ENCODE peak calls at places on chromosomes 3 and 15, in five cellular contexts. E is uterus, G is PC-3, N is A549, O is Calu3. T is an unnamed sample.

GRCh38 chr3:126270145-126270811 is 86.9 kb downstream of the KLF15 start:
- DNase-seq in G (no peak), E (peak), N (no peak), O (peak), T (no peak)

GRCh38 chr3:69738291-69738690 is 973 bp upstream of the MITF start:
- DNase-seq in N (no peak), O (no peak), E (no peak), G (peak), T (no peak)

GRCh38 chr15:90959028-90959595 is 4.4 kb downstream of the RCCD1 start:
- DNase-seq in G (no peak), N (no peak), O (no peak), E (no peak), T (no peak)

GRCh38 chr15:25501828-25502446 is 63.1 kb upstream of the UBE3A start:
- DNase-seq in G (peak), O (no peak), N (peak), E (no peak), T (peak)

GRCh38 chr15:58115692-58116091 is 22.5 kb upstream of the AQP9 start:
- DNase-seq in O (no peak), G (peak), E (no peak), N (peak), T (peak)

GRCh38 chr15:97652700-97653167 is 307.8 kb upstream of the ARRDC4 start:
- DNase-seq in E (no peak), G (no peak), N (no peak), O (no peak), T (peak)

GRCh38 chr15:82641129-82641798 is 5.9 kb downstream of the CPEB1 start:
- DNase-seq in O (no peak), G (no peak), E (no peak), N (no peak), T (no peak)

GRCh38 chr3:140188285-140188684 is 253.3 kb downstream of the CLSTN2 start:
- DNase-seq in G (no peak), O (no peak), N (no peak), E (no peak), T (no peak)

GRCh38 chr3:42876401-42876800 is 722 bp upstream of the CYP8B1 start:
- DNase-seq in G (no peak), O (no peak), E (no peak), N (no peak), T (no peak)

GRCh38 chr3:173747427-173747826 is 349.9 kb downstream of the NLGN1 start:
- DNase-seq in G (peak), O (no peak), N (no peak), E (no peak), T (no peak)

GRCh38 chr15:65862682-65863081 is 6.6 kb upstream of the RAB11A start:
- DNase-seq in E (no peak), G (peak), O (peak), N (peak), T (peak)

GRCh38 chr15:73026496-73027054 is 25.7 kb upstream of the NEO1 start:
- DNase-seq in E (no peak), G (no peak), O (no peak), N (no peak), T (no peak)

GRCh38 chr15:68348601-68349000 is 71.1 kb downstream of the FEM1B start:
- DNase-seq in N (no peak), G (no peak), O (no peak), E (no peak), T (no peak)

GRCh38 chr15:68347392-68347791 is 69.8 kb downstream of the FEM1B start:
- DNase-seq in G (no peak), N (no peak), O (no peak), E (no peak), T (no peak)

GRCh38 chr15:68346986-68347385 is 69.4 kb downstream of the FEM1B start:
- DNase-seq in G (no peak), O (peak), N (no peak), E (no peak), T (no peak)

GRCh38 chr15:68348064-68348463 is 70.5 kb downstream of the FEM1B start:
- DNase-seq in N (no peak), E (no peak), O (no peak), G (no peak), T (no peak)

DNA sequence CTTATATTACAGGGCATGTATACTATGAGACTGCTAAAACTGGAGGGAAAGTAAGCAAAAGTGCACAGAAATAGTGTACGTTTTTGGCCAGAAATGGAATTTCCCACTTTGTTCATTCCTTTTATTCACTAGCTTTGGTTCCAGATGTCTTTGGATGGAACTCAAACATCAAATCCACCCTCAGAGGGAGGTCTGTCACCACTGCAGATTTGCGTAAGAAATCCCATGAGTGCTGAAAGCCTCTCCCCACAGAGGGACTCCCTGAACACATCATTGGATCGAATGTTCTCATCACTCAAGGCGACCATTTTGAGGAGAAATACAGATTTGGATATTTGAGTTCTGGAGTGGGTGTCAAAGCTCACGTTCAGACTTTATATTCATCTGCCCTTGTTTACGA is 71.6 kb downstream of the FEM1B start:
- DNase-seq in N (no peak), G (no peak), O (no peak), E (no peak), T (no peak)
- TF ChIP-seq CTCF in N (no peak), G (no peak), O (no peak), E (no peak), T (no peak)

DNA sequence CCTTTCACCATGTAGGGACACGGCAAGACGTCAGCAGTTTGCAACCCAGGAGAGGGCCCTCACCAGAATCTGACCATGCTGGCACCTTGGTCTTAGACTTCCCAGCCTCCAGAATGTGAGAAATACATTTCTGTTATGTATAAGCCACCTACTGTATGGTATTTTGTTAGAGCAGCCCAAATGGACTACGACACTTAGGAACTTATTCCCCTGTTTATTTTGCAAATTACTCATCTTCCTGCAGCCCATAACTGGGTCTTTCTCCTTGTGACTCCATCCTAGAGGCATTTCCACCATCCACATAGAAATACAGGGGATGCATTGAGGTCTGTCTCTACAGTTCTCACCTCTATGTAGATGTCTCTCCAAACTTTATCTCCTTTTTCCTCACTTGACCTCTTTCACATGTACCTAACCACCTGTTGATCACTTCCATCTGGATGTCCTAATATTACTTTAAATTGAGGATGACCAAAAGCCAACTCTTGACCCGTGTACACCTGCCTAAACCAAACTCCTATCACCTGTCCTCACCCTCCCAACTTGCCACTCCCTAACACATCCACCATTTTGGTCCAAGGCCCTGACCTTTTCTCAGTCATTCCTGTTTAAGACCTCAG is 406.0 kb upstream of the WNT5A start:
- DNase-seq in G (peak), E (no peak), O (no peak), N (no peak), T (no peak)
- TF ChIP-seq CTCF in G (no peak), E (no peak), O (no peak), N (no peak), T (no peak)

GRCh38 chr3:194640829-194641228 is 7.6 kb upstream of the TMEM44 start:
- DNase-seq in O (peak), G (peak), E (no peak), N (peak), T (peak)
- TF ChIP-seq CTCF in O (peak), G (peak), E (no peak), N (no peak), T (peak)

GRCh38 chr15:36254446-36254845 is 325.0 kb upstream of the CDIN1 start:
- DNase-seq in E (no peak), G (no peak), O (no peak), N (no peak), T (no peak)

GRCh38 chr15:36252117-36252711 is 327.2 kb upstream of the CDIN1 start:
- DNase-seq in E (no peak), O (no peak), N (no peak), G (no peak), T (no peak)

GRCh38 chr15:36256258-36256825 is 323.1 kb upstream of the CDIN1 start:
- DNase-seq in G (no peak), N (no peak), E (no peak), O (no peak), T (no peak)

DNA sequence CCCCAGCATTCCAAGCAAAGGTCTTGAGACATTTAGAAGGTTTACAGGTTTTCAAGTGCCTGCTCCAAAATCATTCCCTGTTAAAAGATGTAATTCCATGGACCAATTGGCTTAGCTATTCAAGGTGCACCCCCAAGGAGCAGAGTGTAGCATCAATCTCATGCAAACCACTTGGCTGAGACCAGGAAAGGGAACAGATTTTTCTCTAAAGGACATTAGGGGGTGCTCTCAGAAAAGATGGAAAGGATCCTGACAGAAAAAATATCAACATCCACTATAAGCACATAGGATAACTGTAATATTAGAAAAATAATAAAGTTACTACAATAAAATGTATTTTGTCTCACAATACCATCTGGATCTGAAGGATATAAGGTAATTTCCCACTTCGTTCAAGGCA is 328.0 kb upstream of the CDIN1 start:
- DNase-seq in G (peak), N (no peak), O (no peak), E (no peak), T (peak)
- TF ChIP-seq CTCF in G (no peak), N (no peak), O (no peak), E (no peak), T (no peak)

GRCh38 chr3:172333692-172334457 is 114.4 kb downstream of the GHSR start:
- DNase-seq in N (no peak), G (no peak), O (no peak), E (no peak), T (no peak)
- TF ChIP-seq CTCF in N (peak), G (peak), O (peak), E (no peak), T (peak)

GRCh38 chr3:28949580-28949979 is 331.3 kb upstream of the RBMS3 start:
- DNase-seq in G (peak), E (no peak), N (no peak), O (no peak), T (no peak)

GRCh38 chr3:28948685-28949084 is 332.2 kb upstream of the RBMS3 start:
- DNase-seq in E (no peak), G (no peak), N (no peak), O (no peak), T (no peak)

GRCh38 chr3:28950614-28951013 is 330.3 kb upstream of the RBMS3 start:
- DNase-seq in N (no peak), O (no peak), E (no peak), G (no peak), T (no peak)

GRCh38 chr3:28951773-28952556 is 328.9 kb upstream of the RBMS3 start:
- DNase-seq in E (no peak), G (peak), N (no peak), O (no peak), T (peak)
- TF ChIP-seq CTCF in E (no peak), G (no peak), N (no peak), O (no peak), T (no peak)

DNA sequence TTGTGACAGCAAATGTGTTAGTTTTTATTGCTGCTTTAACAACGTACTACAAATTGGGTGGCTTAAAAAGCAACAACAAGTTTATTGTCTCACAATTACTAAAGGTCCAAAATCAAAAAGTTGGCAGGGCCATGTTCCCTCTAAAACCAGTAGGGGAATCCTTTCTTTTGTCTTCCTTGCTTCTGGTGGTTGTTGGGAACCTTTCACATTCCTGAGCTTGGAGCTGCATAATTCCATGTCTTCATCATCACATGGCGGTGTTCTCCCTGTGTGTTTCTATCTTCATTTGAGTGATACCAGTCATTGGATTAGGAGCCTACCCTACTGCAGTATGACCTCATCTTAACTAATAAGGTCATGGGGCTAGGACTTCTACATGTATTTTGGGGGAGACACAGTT is 7.4 kb downstream of the SPRED1 start:
- DNase-seq in N (no peak), G (no peak), O (no peak), E (no peak), T (peak)
- TF ChIP-seq CTCF in N (no peak), G (no peak), O (no peak), E (no peak), T (peak)